ENCODE peak calls at places on chromosome 17, in seven cellular contexts. U, L, C, Q, I, X and N are unnamed samples.

GRCh38 chr17:77328823-77329740 is 188.3 kb downstream of the SEC14L1 start:
- DNase-seq in Q (no peak), L (no peak), X (no peak), C (no peak), I (peak), U (no peak), N (no peak)

GRCh38 chr17:37024181-37024637 is 75.5 kb downstream of the AATF start:
- DNase-seq in C (no peak), I (no peak), U (no peak), L (no peak), X (no peak), Q (no peak), N (no peak)

GRCh38 chr17:75826561-75827290 is 17.5 kb downstream of the UNC13D start:
- DNase-seq in Q (no peak), C (no peak), L (peak), I (peak), X (no peak), U (no peak), N (no peak)

GRCh38 chr17:79742951-79743476 is 12.3 kb downstream of the ENPP7 start:
- DNase-seq in U (no peak), Q (no peak), X (no peak), L (no peak), C (no peak), I (no peak), N (no peak)

GRCh38 chr17:1830288-1830687 is 483 bp downstream of the RPA1 start:
- DNase-seq in C (no peak), I (no peak), X (peak), U (peak), L (peak), Q (peak), N (no peak)

GRCh38 chr17:55116440-55116914 is 147.9 kb downstream of the STXBP4 start:
- DNase-seq in X (peak), I (no peak), Q (no peak), L (peak), U (no peak), C (no peak), N (no peak)

GRCh38 chr17:38903404-38903803 is 22.0 kb upstream of the LASP1NB start:
- DNase-seq in C (no peak), X (no peak), Q (no peak), U (no peak), I (no peak), L (no peak), N (no peak)

GRCh38 chr17:37643118-37643766 is at the start of gene DDX52:
- DNase-seq in U (peak), C (peak), L (peak), Q (peak), I (peak), X (peak), N (peak)

GRCh38 chr17:70636517-70637133 is 467.3 kb downstream of the KCNJ2 start:
- DNase-seq in U (no peak), L (peak), I (no peak), X (peak), C (peak), Q (peak), N (no peak)

GRCh38 chr17:38563362-38564253 is 42.1 kb downstream of the SRCIN1 start:
- DNase-seq in U (no peak), X (no peak), C (peak), L (no peak), Q (no peak), I (no peak), N (no peak)

GRCh38 chr17:9517396-9517795 is 58.2 kb downstream of the STX8 start:
- DNase-seq in Q (peak), C (no peak), X (no peak), I (no peak), L (no peak), U (no peak), N (no peak)

GRCh38 chr17:9346296-9346926 is 229.2 kb downstream of the STX8 start:
- DNase-seq in L (peak), U (no peak), Q (peak), X (no peak), I (no peak), C (no peak), N (no peak)

GRCh38 chr17:17041571-17042380 is 481 bp upstream of the MPRIP start:
- DNase-seq in L (peak), I (peak), U (peak), C (peak), X (peak), Q (peak), N (peak)

GRCh38 chr17:58412910-58413630 is 4.3 kb downstream of the RNF43 start:
- DNase-seq in X (no peak), Q (no peak), I (no peak), C (no peak), L (peak), U (no peak), N (no peak)

GRCh38 chr17:46043606-46044005 is 44.6 kb downstream of the STH start:
- DNase-seq in I (no peak), C (no peak), L (no peak), Q (no peak), U (no peak), X (no peak), N (no peak)

GRCh38 chr17:57288034-57288752 is 31.9 kb downstream of the MSI2 start:
- DNase-seq in Q (no peak), I (no peak), C (no peak), L (no peak), U (no peak), X (no peak), N (peak)

GRCh38 chr17:40541060-40541872 is 24.0 kb downstream of the CCR7 start:
- DNase-seq in X (no peak), U (peak), L (no peak), C (no peak), I (no peak), Q (peak), N (peak)

GRCh38 chr17:29617481-29618271 is 5.0 kb downstream of the CORO6 start:
- DNase-seq in C (peak), L (peak), U (peak), I (peak), X (peak), Q (peak), N (peak)

GRCh38 chr17:44221862-44222111 is 2.3 kb upstream of the UBTF start:
- DNase-seq in C (no peak), L (no peak), U (no peak), X (no peak), I (no peak), Q (no peak), N (no peak)

GRCh38 chr17:78925662-78926555 is 722 bp upstream of the TIMP2 start:
- DNase-seq in I (peak), U (no peak), L (peak), Q (peak), C (peak), X (peak), N (peak)

GRCh38 chr17:69122065-69122464 is 19.6 kb downstream of the ABCA6 start:
- DNase-seq in Q (no peak), I (no peak), L (no peak), U (no peak), X (no peak), C (no peak), N (no peak)

GRCh38 chr17:70622382-70623260 is 453.3 kb downstream of the KCNJ2 start:
- DNase-seq in X (peak), I (no peak), L (peak), Q (peak), U (peak), C (peak), N (peak)

GRCh38 chr17:2312736-2313135 is 9.0 kb downstream of the SRR start:
- DNase-seq in L (peak), Q (no peak), U (no peak), I (peak), C (no peak), X (peak), N (no peak)

GRCh38 chr17:22512997-22513538 is 820.7 kb downstream of the KCNJ18 start:
- DNase-seq in Q (no peak), C (no peak), U (no peak), I (no peak), X (no peak), L (no peak), N (no peak)

GRCh38 chr17:81621494-81622230 is 15.2 kb downstream of the NPLOC4 start:
- DNase-seq in U (no peak), X (peak), L (no peak), Q (no peak), I (no peak), C (no peak), N (peak)

GRCh38 chr17:35715416-35715815 is 16.0 kb upstream of the RASL10B start:
- DNase-seq in U (no peak), X (no peak), I (no peak), C (no peak), Q (no peak), L (no peak), N (no peak)

GRCh38 chr17:60314423-60314822 is 77.5 kb downstream of the USP32 start:
- DNase-seq in Q (no peak), X (no peak), L (no peak), U (no peak), C (no peak), I (no peak), N (no peak)

GRCh38 chr17:33697557-33697956 is 404.5 kb upstream of the ASIC2 start:
- DNase-seq in X (no peak), L (no peak), I (no peak), C (no peak), U (no peak), Q (peak), N (no peak)

DNA sequence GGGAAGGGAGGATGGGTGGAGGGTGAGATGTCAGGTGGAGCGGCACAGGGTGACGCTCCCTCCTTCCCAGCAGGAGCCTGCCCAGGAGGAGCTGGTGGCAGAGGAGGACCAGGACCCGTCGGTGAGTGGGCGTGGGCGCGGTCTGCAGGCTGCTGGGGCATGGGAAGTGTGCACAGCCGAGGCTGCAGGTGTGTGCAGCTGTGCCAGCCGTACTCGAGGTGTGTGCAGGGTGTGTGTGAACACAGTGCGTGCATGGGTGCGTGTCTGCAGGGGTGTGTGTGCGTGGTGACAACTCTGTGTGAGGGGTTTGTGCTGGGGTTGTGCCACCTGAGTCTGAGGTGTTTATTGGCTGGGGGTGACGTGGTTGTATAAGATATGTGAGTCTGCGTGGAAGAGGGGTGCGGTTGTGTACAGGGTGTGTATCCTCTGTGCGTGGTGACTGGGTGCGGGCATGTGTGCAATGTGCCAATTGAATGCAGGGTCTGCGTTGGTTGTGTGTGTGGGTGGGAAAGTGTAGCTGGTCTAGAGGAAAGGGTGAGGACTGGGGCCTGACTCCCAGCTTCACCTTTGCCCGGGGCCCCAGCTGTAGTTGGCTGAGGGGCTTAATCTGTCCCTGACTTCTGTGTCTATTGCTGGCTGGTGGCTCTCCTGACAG is 670 bp downstream of the TNFSF12 start:
- DNase-seq in C (no peak), L (no peak), Q (peak), I (no peak), U (no peak), X (no peak), N (peak)
- TF ChIP-seq CTCF in C (no peak), L (no peak), Q (no peak), I (no peak), U (no peak), X (no peak), N (no peak)

DNA sequence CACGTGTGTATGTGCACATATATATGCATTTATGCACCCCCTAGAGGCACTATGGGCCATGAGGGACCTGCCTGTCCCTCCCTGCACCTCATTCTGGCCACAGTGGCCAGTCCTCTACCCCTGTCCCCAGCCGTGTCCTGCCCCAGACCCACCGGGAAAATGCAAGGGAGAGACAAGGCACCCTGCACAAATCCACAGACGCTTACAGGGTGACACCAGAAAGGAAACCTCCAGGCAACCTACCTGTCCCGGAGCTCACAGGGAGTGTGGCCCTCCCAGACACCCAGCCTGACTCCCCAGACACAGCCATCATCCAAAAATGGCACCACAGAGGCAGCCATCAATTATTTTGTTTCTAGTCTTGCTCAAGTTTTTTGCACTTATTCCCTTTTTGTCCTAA is 440.4 kb downstream of the SOX9 start:
- DNase-seq in X (no peak), I (no peak), C (no peak), L (no peak), U (no peak), Q (no peak), N (no peak)
- TF ChIP-seq CTCF in X (no peak), I (no peak), C (no peak), L (no peak), U (no peak), Q (no peak), N (no peak)

GRCh38 chr17:14833201-14833773 is 431.8 kb downstream of the PMP22 start:
- DNase-seq in C (no peak), U (peak), Q (peak), X (no peak), L (peak), I (no peak), N (no peak)
- TF ChIP-seq CTCF in C (no peak), U (no peak), Q (no peak), X (no peak), L (no peak), I (no peak), N (no peak)

GRCh38 chr17:41907185-41907556 is 11.6 kb downstream of the ACLY start:
- DNase-seq in C (no peak), X (no peak), Q (no peak), I (no peak), U (no peak), L (peak), N (no peak)
- TF ChIP-seq CTCF in C (no peak), X (no peak), Q (no peak), I (no peak), U (no peak), L (no peak), N (no peak)

GRCh38 chr17:62869885-62870580 is 61.9 kb upstream of the MARCHF10 start:
- DNase-seq in U (no peak), L (peak), I (no peak), Q (no peak), X (no peak), C (no peak), N (no peak)
- TF ChIP-seq CTCF in U (no peak), L (no peak), I (no peak), Q (no peak), X (no peak), C (no peak), N (no peak)

GRCh38 chr17:65185686-65186382 is 48.7 kb downstream of the RGS9 start:
- DNase-seq in I (no peak), U (no peak), X (no peak), L (no peak), C (no peak), Q (no peak), N (no peak)
- TF ChIP-seq CTCF in I (no peak), U (no peak), X (no peak), L (no peak), C (peak), Q (no peak), N (no peak)

DNA sequence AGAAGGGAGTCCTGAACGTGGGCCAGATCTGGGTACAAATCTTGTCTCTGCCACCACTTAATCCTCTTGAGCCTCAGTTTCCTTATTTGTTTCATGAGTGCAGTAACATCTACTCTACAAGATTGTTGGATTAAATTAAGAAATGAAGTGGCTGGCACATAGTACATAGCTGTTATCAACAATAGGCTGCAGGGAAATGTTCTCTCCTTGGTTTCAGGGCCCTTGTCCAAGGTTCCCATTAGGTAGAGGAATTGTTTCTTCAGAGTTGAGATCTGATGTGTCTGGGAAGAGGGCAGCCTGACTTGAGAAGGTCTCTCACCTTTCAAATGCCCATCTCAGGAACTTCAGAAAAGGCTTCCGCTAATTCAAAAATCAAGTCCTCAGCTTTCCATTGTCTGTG is 87.5 kb downstream of the RAB11FIP4 start:
- DNase-seq in C (no peak), L (no peak), X (no peak), I (no peak), Q (no peak), U (no peak), N (no peak)
- TF ChIP-seq CTCF in C (no peak), L (no peak), X (no peak), I (no peak), Q (no peak), U (no peak), N (no peak)

DNA sequence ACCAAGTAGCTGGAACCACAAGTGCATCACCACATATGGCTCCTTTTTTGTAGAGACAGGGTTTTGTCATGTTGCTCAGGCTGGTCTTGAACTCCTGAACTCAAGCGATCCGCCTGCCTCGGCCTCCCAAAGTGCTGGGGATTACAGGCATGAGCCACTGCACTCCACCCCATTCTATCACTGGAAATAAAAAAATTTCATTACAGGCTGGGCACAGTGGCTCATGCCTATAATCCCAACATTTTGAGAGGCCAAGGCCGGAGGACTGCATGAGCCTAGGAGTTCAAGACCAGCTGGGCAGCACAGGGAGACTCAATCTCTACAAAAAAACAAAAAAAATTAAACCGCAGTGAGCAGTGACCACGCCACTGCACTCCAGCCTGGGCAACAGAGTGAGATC is 60.1 kb downstream of the BRIP1 start:
- DNase-seq in C (no peak), U (no peak), I (no peak), X (no peak), L (no peak), Q (no peak), N (no peak)
- TF ChIP-seq CTCF in C (no peak), U (no peak), I (no peak), X (no peak), L (no peak), Q (no peak), N (no peak)